ENCODE peak calls at places on chromosome 12, in five cellular contexts. F is nephron progenitor cell, O is neural progenitor cell, S is stomach, W is MM.1S. P is an unnamed sample.

GRCh38 chr12:26633591-26634210 is 199.3 kb downstream of the ITPR2 start:
- DNase-seq in W (no peak), O (no peak), F (no peak), S (no peak), P (no peak)

GRCh38 chr12:54082402-54082892 is 28.8 kb downstream of the HOXC4 start:
- DNase-seq in O (peak), W (peak), S (peak), F (peak), P (no peak)

GRCh38 chr12:16246264-16246663 is 31.2 kb downstream of the SLC15A5 start:
- DNase-seq in W (no peak), S (no peak), O (no peak), F (no peak), P (no peak)

GRCh38 chr12:9880532-9880931 is 757 bp upstream of the KLRF2 start:
- DNase-seq in F (no peak), W (no peak), O (no peak), S (no peak), P (no peak)

GRCh38 chr12:115572440-115572839 is 705.1 kb downstream of the MED13L start:
- DNase-seq in W (no peak), S (no peak), O (no peak), F (no peak), P (peak)

GRCh38 chr12:27627123-27627835 is 69.0 kb upstream of the REP15 start:
- DNase-seq in F (no peak), O (no peak), S (no peak), W (no peak), P (peak)

GRCh38 chr12:22312336-22312735 is 22.2 kb downstream of the ST8SIA1 start:
- DNase-seq in S (no peak), W (no peak), F (no peak), O (peak), P (no peak)

GRCh38 chr12:118354903-118355302 is 17.8 kb downstream of the TAOK3 start:
- DNase-seq in O (no peak), F (no peak), W (no peak), S (no peak), P (peak)

GRCh38 chr12:6614513-6615177 is 7.5 kb upstream of the CHD4 start:
- DNase-seq in F (no peak), S (no peak), O (peak), W (no peak), P (no peak)

GRCh38 chr12:95733156-95733825 is 57.3 kb downstream of the NTN4 start:
- DNase-seq in F (no peak), W (no peak), O (no peak), S (no peak), P (no peak)

GRCh38 chr12:16112151-16112550 is 165.3 kb downstream of the SLC15A5 start:
- DNase-seq in S (no peak), O (peak), W (no peak), F (no peak), P (no peak)

GRCh38 chr12:10235761-10236631 is 23.3 kb downstream of the GABARAPL1 start:
- DNase-seq in S (peak), O (peak), F (peak), W (peak), P (peak)

GRCh38 chr12:92039048-92039447 is 106.6 kb downstream of the BTG1 start:
- DNase-seq in O (no peak), W (no peak), S (no peak), F (no peak), P (no peak)

GRCh38 chr12:72790273-72790672 is 518.1 kb downstream of the TRHDE start:
- DNase-seq in W (no peak), O (no peak), F (no peak), S (no peak), P (no peak)

GRCh38 chr12:108530141-108530540 is 15.1 kb downstream of the FICD start:
- DNase-seq in O (no peak), W (no peak), S (no peak), F (no peak), P (no peak)

GRCh38 chr12:108526482-108527234 is 11.6 kb downstream of the FICD start:
- DNase-seq in F (no peak), S (no peak), W (peak), O (peak), P (peak)

DNA sequence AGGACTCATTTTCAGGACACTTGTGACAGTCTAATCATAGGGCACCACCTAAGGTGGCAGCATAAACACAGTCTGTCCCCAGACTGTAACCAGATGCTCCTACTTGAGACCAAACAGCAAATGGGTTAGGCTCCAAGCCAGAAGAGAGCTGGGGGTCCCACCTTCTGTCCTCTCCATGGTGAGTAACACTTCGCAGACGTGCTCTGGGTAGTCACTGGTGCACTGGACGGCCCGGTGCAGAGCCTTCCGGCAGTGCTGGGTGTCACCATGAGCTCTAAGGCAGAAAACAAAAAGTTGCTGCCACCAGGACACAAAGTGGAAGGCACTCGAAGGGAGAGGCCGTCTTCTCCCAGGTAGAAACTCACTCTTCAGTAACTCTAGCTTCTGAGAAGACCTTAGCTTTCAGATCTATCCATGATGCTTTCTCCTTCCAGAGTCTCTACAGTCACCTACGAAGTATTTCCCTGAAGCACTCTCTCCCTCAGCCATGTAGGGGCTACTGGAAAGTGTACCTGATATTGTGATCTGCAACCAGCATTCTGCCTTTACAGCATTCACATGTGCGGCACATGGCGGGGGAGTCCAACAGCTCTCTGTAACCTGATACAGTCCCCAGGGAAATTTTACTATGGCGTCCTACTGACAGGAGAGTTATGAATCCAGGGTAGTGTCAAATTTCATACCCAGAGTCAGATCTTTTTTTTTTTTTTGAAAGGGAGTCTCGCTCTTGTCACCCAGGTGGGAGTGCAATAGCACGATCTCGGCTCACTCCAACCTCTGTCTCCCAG is 17.2 kb downstream of the FICD start:
- DNase-seq in S (no peak), W (no peak), O (no peak), F (peak), P (no peak)
- TF ChIP-seq CTCF in S (no peak), W (no peak), O (no peak), F (no peak), P (no peak)

DNA sequence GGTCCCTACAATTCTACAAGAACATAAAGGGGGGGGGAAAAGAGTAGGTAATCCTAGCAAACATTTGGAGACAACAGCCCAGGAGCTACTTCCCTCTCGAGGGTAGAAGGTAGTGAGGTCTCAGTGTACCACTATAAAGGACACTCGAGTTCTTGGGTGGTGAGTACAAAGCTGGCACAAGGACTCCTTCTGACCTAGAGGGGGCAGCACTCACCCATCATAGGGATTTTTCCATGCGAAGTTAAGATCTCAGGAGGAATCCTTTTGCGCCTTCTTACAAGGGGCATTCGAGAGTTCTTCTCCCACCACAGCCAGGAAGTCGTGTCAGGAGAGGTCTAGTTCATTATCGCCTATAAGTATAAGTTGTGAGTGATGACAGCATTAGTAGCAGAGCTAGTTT is 200.2 kb upstream of the RBM19 start:
- DNase-seq in O (peak), S (no peak), W (no peak), F (peak), P (peak)
- TF ChIP-seq CTCF in O (peak), S (no peak), W (peak), F (peak), P (peak)

GRCh38 chr12:59087077-59087673 is 166.9 kb upstream of the LRIG3 start:
- DNase-seq in F (no peak), W (no peak), O (no peak), S (no peak), P (no peak)
- TF ChIP-seq CTCF in F (peak), W (peak), O (peak), S (no peak), P (peak)

GRCh38 chr12:40336573-40337199 is 111.9 kb downstream of the LRRK2 start:
- DNase-seq in F (no peak), S (no peak), W (peak), O (no peak), P (peak)
- TF ChIP-seq CTCF in F (peak), S (no peak), W (peak), O (peak), P (peak)

GRCh38 chr12:12918781-12919180 is 27.4 kb downstream of the GPRC5A start:
- DNase-seq in F (no peak), O (no peak), S (no peak), W (no peak), P (no peak)
- TF ChIP-seq CTCF in F (no peak), O (no peak), S (no peak), W (no peak), P (no peak)

GRCh38 chr12:84497819-84498218 is 414.8 kb downstream of the SLC6A15 start:
- DNase-seq in F (no peak), W (no peak), O (peak), S (no peak), P (peak)
- TF ChIP-seq CTCF in F (no peak), W (peak), O (peak), S (no peak), P (peak)

P was measured in GM12865.